ENCODE peak calls at places on chromosomes 6 and 20, in six cellular contexts. M is effector CD4-positive, alpha-beta T cell; R is Caki2; E is choroid plexus epithelial cell; A is NCI-H524 treated with DMSO at 0.1 percent for 48 hours; V is stimulated activated effector memory CD8-positive, alpha-beta T cell treated with anti-CD3 and anti-CD28 coated beads, Interleukin-12 subunit alpha, Interleukin-12 subunit beta, amount 100 ng/mL, for 72 hours. X is an unnamed sample.

GRCh38 chr20:58618694-58619540 is 32.2 kb upstream of the STX16 start:
- DNase-seq in A (no peak), E (peak; percentile 97), R (no peak), M (no peak), V (no peak), X (no peak)

GRCh38 chr20:63682384-63683139 is 13.9 kb upstream of the TNFRSF6B start:
- DNase-seq in V (no peak), E (peak; percentile 92), A (no peak), R (peak; percentile 99), M (no peak), X (peak; percentile 14)

GRCh38 chr6:113363866-113364265 is 493.3 kb upstream of the MARCKS start:
- DNase-seq in V (no peak), A (no peak), M (no peak), R (no peak), E (no peak), X (no peak)

GRCh38 chr20:8431538-8432434 is 299.7 kb downstream of the PLCB1 start:
- DNase-seq in A (peak; percentile 12), R (no peak), E (peak; percentile 27), M (no peak), V (no peak), X (peak; percentile 20)

GRCh38 chr6:87334683-87335082 is 5.6 kb upstream of the GJB7 start:
- DNase-seq in V (no peak), E (no peak), A (no peak), M (no peak), R (no peak), X (no peak)

GRCh38 chr6:10558575-10558974 is 37.4 kb downstream of the GCNT2 start:
- DNase-seq in V (no peak), E (no peak), M (no peak), R (no peak), A (no peak), X (peak; percentile 94)

GRCh38 chr6:90083891-90084290 is 189.6 kb downstream of the GJA10 start:
- DNase-seq in V (no peak), R (no peak), M (no peak), E (no peak), A (no peak), X (no peak)

GRCh38 chr6:1123976-1124375 is 187.9 kb upstream of the FOXQ1 start:
- DNase-seq in A (no peak), M (no peak), R (peak; percentile 99), V (no peak), E (no peak), X (no peak)

GRCh38 chr6:41497994-41498393 is 48.2 kb upstream of the FOXP4 start:
- DNase-seq in R (no peak), E (peak; percentile 63), V (no peak), A (no peak), M (no peak), X (no peak)

GRCh38 chr6:12354499-12354898 is 64.3 kb downstream of the EDN1 start:
- DNase-seq in V (no peak), M (no peak), A (no peak), R (no peak), E (peak; percentile 97), X (no peak)

GRCh38 chr20:38149880-38150594 is 15.0 kb downstream of the TGM2 start:
- DNase-seq in M (no peak), V (no peak), A (no peak), E (no peak), R (no peak), X (no peak)

GRCh38 chr6:113344969-113345368 is 512.2 kb upstream of the MARCKS start:
- DNase-seq in V (no peak), R (no peak), M (no peak), A (no peak), E (peak; percentile 47), X (no peak)